ENCODE peak calls at places on chromosomes 5 and 9, in eight cellular contexts. G, L, X, U, K, C, R and W are unnamed samples.

GRCh38 chr5:176676361-176676824 is 29.1 kb downstream of the TSPAN17 start:
- DNase-seq in U (no peak), R (no peak), L (no peak), C (peak), X (peak), G (peak), K (peak), W (no peak)

GRCh38 chr5:97042981-97043380 is 99.4 kb downstream of the LIX1 start:
- DNase-seq in U (no peak), C (no peak), L (peak), R (peak), K (no peak), X (no peak), G (peak), W (no peak)

GRCh38 chr5:111948517-111948916 is 191.5 kb upstream of the NREP start:
- DNase-seq in X (peak), L (peak), K (peak), U (no peak), R (no peak), C (peak), G (peak), W (peak)

GRCh38 chr5:149773245-149774095 is 43.4 kb downstream of the PPARGC1B start:
- DNase-seq in G (no peak), L (no peak), R (no peak), K (no peak), C (no peak), U (no peak), X (no peak), W (no peak)

GRCh38 chr9:136525841-136526499 is 19.9 kb downstream of the NOTCH1 start:
- DNase-seq in C (no peak), K (no peak), L (no peak), X (no peak), G (no peak), U (no peak), R (no peak), W (no peak)

GRCh38 chr9:116499986-116500871 is 186.9 kb upstream of the TRIM32 start:
- DNase-seq in U (no peak), C (peak), G (peak), L (peak), X (peak), R (no peak), K (peak), W (peak)

GRCh38 chr5:153965102-153965645 is 73.5 kb downstream of the FAM114A2 start:
- DNase-seq in R (peak), U (peak), K (peak), G (peak), C (peak), X (peak), L (peak), W (no peak)

GRCh38 chr5:87829214-87829551 is 416.5 kb upstream of the CCNH start:
- DNase-seq in X (peak), K (peak), G (peak), L (peak), R (no peak), U (no peak), C (no peak), W (peak)

GRCh38 chr5:141906972-141907371 is 16.7 kb upstream of the DELE1 start:
- DNase-seq in C (no peak), K (no peak), U (no peak), R (no peak), X (no peak), G (no peak), L (no peak), W (no peak)

GRCh38 chr9:81665514-81665838 is 23.9 kb downstream of the TLE1 start:
- DNase-seq in L (no peak), U (no peak), K (no peak), X (no peak), R (peak), C (no peak), G (no peak), W (no peak)

GRCh38 chr9:131960805-131961495 is 118.7 kb downstream of the MED27 start:
- DNase-seq in G (peak), X (no peak), K (no peak), R (no peak), L (peak), C (no peak), U (no peak), W (peak)

GRCh38 chr5:143302344-143302743 is 101.1 kb downstream of the NR3C1 start:
- DNase-seq in K (no peak), U (no peak), X (peak), C (no peak), G (peak), L (peak), R (no peak), W (peak)

GRCh38 chr9:127828262-127829031 is 25.8 kb downstream of the FPGS start:
- DNase-seq in L (no peak), C (peak), G (peak), R (peak), X (peak), U (peak), K (peak), W (no peak)

GRCh38 chr5:150167163-150167798 is 703 bp downstream of the CDX1 start:
- DNase-seq in X (no peak), L (no peak), U (no peak), C (no peak), K (no peak), R (peak), G (no peak), W (no peak)

GRCh38 chr9:118459832-118460425 is 755.7 kb downstream of the TLR4 start:
- DNase-seq in X (no peak), G (no peak), C (no peak), U (no peak), R (no peak), K (no peak), L (no peak), W (no peak)

GRCh38 chr5:157372472-157372822 is 87.6 kb upstream of the NIPAL4 start:
- DNase-seq in R (no peak), C (no peak), X (peak), U (no peak), G (no peak), K (no peak), L (no peak), W (no peak)

GRCh38 chr9:73132034-73132776 is 19.5 kb upstream of the ANXA1 start:
- DNase-seq in L (peak), U (peak), C (peak), X (peak), G (peak), K (no peak), R (peak), W (peak)

GRCh38 chr5:142609142-142609541 is 76.7 kb downstream of the FGF1 start:
- DNase-seq in R (no peak), L (no peak), U (no peak), K (no peak), C (no peak), X (no peak), G (no peak), W (no peak)

GRCh38 chr5:2751592-2752021 is at the start of gene IRX2:
- DNase-seq in G (peak), L (peak), R (peak), K (no peak), X (peak), C (peak), U (no peak), W (peak)

GRCh38 chr5:53983568-53984465 is 326.6 kb downstream of the ARL15 start:
- DNase-seq in K (no peak), R (no peak), L (peak), X (peak), C (peak), G (peak), U (no peak), W (peak)

GRCh38 chr5:54820346-54820745 is 165.0 kb downstream of the ESM1 start:
- DNase-seq in R (no peak), G (peak), L (no peak), K (no peak), U (peak), X (no peak), C (peak), W (peak)

GRCh38 chr9:123359546-123359945 is 3.5 kb downstream of the CRB2 start:
- DNase-seq in G (no peak), U (no peak), L (no peak), K (no peak), R (no peak), X (no peak), C (no peak), W (no peak)

GRCh38 chr5:141940695-141941271 is 17.1 kb downstream of the DELE1 start:
- DNase-seq in X (no peak), U (no peak), R (peak), G (peak), L (no peak), K (no peak), C (peak), W (peak)

GRCh38 chr9:129172816-129173215 is 5.2 kb downstream of the IER5L start:
- DNase-seq in K (no peak), C (no peak), X (no peak), R (no peak), L (no peak), U (no peak), G (no peak), W (no peak)

GRCh38 chr5:103724272-103724671 is 161.7 kb upstream of the NUDT12 start:
- DNase-seq in X (no peak), L (no peak), G (no peak), R (no peak), U (no peak), C (no peak), K (no peak), W (no peak)

GRCh38 chr9:4781408-4781807 is 11.3 kb upstream of the RCL1 start:
- DNase-seq in K (no peak), C (no peak), U (no peak), G (no peak), R (no peak), L (no peak), X (no peak), W (no peak)

GRCh38 chr9:96413312-96414221 is 4.6 kb downstream of the ZNF367 start:
- DNase-seq in C (no peak), U (no peak), R (no peak), K (no peak), G (no peak), X (no peak), L (no peak), W (no peak)

GRCh38 chr9:127004946-127005769 is 90.6 kb downstream of the RALGPS1 start:
- DNase-seq in G (peak), L (peak), X (peak), K (no peak), R (no peak), C (peak), U (no peak), W (peak)

GRCh38 chr5:176183321-176184074 is 54.7 kb upstream of the SIMC1 start:
- DNase-seq in C (no peak), L (no peak), R (no peak), G (no peak), U (no peak), X (no peak), K (no peak), W (no peak)

GRCh38 chr9:86766912-86767311 is 180.4 kb downstream of the GAS1 start:
- DNase-seq in X (peak), G (peak), R (no peak), U (no peak), C (peak), K (peak), L (peak), W (peak)

GRCh38 chr5:6424110-6424659 is 24.5 kb upstream of the UBE2QL1 start:
- DNase-seq in K (no peak), X (no peak), C (no peak), L (no peak), R (no peak), G (no peak), U (no peak), W (no peak)

GRCh38 chr5:58071566-58071965 is 388.3 kb downstream of the PLK2 start:
- DNase-seq in L (no peak), C (no peak), U (no peak), K (no peak), X (no peak), G (no peak), R (no peak), W (no peak)

GRCh38 chr9:127612993-127613954 is 1.2 kb downstream of the STXBP1 start:
- DNase-seq in C (peak), X (peak), L (peak), K (no peak), U (peak), R (peak), G (peak), W (peak)

GRCh38 chr5:158174918-158175663 is 316.1 kb upstream of the CLINT1 start:
- DNase-seq in C (peak), G (peak), K (peak), U (peak), R (peak), L (peak), X (peak), W (peak)

GRCh38 chr5:1936901-1937300 is 54.2 kb upstream of the IRX4 start:
- DNase-seq in C (no peak), G (no peak), X (peak), K (no peak), U (no peak), R (no peak), L (peak), W (no peak)

DNA sequence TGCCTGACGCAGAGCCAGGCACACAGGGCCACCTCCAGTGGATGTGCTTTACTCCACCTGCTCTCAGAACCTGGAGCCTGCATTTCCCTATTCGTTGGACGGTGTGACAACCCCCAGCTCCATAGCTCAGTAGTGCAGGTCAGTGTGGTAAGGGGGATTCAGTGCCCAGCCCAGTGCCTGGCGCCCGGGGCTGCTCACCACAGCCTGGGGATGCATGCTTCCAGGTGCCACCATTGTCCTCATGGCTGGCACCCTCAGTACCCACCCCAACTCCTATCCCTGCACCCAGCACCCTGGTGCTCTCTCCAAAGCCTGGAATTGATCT is 32.8 kb upstream of the ADAMTS2 start:
- DNase-seq in G (no peak), L (no peak), C (no peak), R (no peak), U (no peak), X (no peak), K (no peak), W (no peak)
- H2AFZ ChIP-seq in G (no peak), L (no peak), C (peak), R (no peak), U (no peak), X (no peak), K (no peak), W (no peak)

GRCh38 chr5:179495906-179496455 is 54.4 kb upstream of the RUFY1 start:
- DNase-seq in X (peak), U (no peak), C (no peak), L (no peak), R (no peak), G (no peak), K (no peak), W (no peak)
- TF ChIP-seq CTCF in X (peak), U (no peak), C (peak), L (no peak), R (peak), G (no peak), K (peak), W (no peak)

DNA sequence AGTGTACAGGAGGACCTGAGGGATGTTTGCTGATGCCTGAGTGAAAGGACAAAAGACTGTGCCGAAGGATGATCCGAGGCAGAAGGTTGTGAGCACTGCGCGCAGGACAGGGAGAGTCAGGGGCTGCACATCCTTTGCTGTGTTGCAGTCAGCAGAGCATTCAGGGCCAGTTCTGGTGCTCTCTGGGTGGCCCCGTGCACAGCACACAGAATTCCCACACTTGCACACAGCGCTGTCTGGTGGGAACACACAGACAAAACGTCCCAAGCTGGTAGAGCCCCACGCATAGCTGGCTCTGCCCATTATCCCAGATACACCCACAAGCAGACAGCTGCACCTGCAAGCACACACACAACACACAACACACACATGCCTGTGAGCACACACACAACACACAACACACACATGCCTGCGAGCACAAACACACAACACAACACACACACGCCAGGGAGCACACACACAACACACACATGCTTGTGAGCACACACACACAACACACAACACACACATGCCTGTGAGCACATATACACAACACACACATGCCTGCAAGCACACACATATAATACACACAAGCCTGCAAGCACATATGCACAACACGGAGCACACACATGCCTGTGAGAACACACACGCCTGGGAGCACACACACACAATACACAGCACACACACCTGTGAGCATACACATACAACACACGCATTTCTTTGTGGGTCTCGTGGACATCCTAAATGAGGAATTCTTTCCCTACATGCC is 74.4 kb downstream of the FGF18 start:
- DNase-seq in U (no peak), G (no peak), C (no peak), X (no peak), R (no peak), K (no peak), L (no peak), W (no peak)
- H2AFZ ChIP-seq in U (no peak), G (peak), C (peak), X (peak), R (peak), K (peak), L (peak), W (peak)

DNA sequence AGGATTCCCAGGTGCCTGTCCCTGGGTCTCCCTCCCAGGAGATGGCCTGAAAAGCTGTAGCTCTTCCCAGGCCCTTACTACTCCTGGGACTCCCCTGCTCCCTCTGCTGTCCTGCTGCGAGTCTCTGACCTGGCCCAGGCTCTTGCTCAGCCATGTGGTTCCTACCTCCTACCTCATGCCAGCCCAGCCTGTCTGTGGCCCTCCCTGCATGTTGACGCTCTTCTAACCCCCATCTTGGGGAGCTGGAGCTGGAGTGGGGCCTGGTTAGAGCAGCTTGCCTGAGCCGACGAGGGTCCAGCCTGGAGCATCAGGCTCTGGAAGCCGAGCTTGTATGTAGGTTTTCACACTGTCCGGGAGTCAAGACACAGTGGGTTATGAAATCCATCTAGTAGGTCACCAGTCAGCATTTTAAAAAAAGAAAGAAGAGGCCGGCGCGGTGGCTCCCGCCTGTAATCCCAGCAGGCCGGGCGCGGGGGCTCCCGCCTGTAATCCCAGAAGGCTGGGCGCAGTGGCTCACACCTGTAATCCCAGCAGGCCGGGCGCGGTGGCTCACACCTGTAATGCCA is 244.4 kb downstream of the FANCC start:
- DNase-seq in R (peak), L (no peak), K (no peak), X (peak), U (no peak), C (no peak), G (no peak), W (no peak)
- TF ChIP-seq CTCF in R (peak), L (no peak), K (peak), X (peak), U (no peak), C (peak), G (peak), W (no peak)

DNA sequence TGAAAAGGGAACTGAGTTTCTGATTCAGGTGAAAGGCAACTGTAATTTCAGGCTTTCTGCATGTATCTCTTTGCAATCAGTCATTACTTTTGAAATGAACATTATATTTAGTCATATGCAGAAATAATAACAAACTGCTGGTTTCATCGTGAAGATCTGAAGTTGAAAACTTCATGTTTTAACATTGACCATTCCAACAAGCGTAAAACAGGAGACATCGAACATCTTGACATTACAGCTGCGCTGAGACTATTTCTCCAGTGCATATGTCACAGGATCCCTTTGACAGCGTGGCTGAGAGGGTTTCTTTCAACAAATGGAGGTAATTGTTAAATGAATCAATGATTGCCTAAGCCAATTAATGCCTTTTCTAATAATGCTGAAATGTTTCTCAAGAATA is 38.2 kb upstream of the ZSWIM6 start:
- DNase-seq in G (no peak), X (no peak), U (no peak), C (no peak), R (no peak), L (no peak), K (no peak), W (no peak)
- H2AFZ ChIP-seq in G (no peak), X (no peak), U (no peak), C (no peak), R (no peak), L (no peak), K (no peak), W (no peak)

DNA sequence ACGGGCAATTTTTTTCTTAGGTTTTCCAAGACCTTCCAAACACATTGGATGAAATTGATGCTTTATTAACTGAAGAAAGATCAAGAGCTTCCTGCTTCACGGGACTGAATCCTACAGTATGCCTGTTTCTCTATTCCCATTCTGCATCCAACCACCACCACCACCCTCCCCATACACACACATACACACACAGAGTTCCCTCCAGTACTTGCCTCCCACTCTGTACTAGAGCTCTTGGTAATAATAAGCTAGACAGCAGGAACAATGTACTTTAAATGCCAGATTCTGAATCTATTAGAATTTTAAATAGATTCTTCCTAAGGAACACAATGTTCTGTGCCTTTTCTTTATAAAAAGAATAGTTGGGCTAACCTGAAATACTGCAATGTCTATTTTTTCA is 67.4 kb downstream of the KLF9 start:
- DNase-seq in X (no peak), G (no peak), R (no peak), L (no peak), C (no peak), U (no peak), K (no peak), W (no peak)
- TF ChIP-seq CTCF in X (no peak), G (no peak), R (no peak), L (no peak), C (no peak), U (no peak), K (no peak), W (no peak)

DNA sequence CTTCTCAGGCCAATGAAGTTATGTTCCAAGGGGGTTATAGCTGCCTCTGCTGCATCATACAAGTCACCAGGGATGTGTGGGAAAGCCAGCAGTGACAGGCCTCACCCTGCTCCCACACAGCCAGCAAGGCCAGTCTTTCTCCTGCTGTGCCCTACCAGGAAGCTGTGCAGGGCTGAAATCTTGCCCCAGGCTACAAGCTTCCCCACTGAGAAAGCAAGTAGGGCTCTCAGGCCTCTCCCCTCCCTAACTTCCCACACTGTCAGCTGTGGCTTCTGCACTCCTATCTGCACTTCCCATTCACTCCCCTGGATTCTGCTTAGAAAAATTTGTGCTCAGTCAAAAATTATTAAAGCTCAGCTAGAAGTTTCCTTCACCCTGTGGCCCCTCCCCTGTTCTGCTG is 611.2 kb upstream of the ZNF608 start:
- DNase-seq in R (no peak), U (no peak), L (peak), K (no peak), G (no peak), X (peak), C (no peak), W (no peak)
- H2AFZ ChIP-seq in R (no peak), U (no peak), L (peak), K (no peak), G (no peak), X (no peak), C (no peak), W (no peak)